ENCODE peak calls at places on chromosomes 4 and X, in ten cellular contexts. R is activated T-cell treated with anti-CD3 and anti-CD28 coated beads for 48 hours, X is lower lobe of right lung, O is cardiac muscle cell, K is midbrain, H is amygdala, Y is T-cell, W is A172, T is SK-N-DZ, M is endodermal cell. I is an unnamed sample.

GRCh38 chr4:11743236-11743635 is 314.5 kb upstream of the HS3ST1 start:
- DNase-seq in R (no peak), X (no peak), O (no peak), K (no peak), H (no peak), Y (no peak), W (no peak), T (no peak), M (no peak), I (no peak)

GRCh38 chr4:122412547-122412946 is 33.7 kb downstream of the ADAD1 start:
- DNase-seq in R (no peak), X (no peak), O (peak), K (no peak), H (no peak), Y (no peak), W (no peak), T (no peak), M (no peak), I (no peak)

GRCh38 chr4:93373893-93374860 is 454.4 kb upstream of the ATOH1 start:
- DNase-seq in R (no peak), X (no peak), O (no peak), K (no peak), H (no peak), Y (no peak), W (no peak), T (no peak), M (no peak), I (no peak)

GRCh38 chrX:13167444-13168207 is 123.2 kb upstream of the FAM9C start:
- DNase-seq in R (peak), X (no peak), O (peak), K (peak), H (no peak), Y (no peak), W (no peak), T (peak), M (no peak), I (no peak)

GRCh38 chrX:50747471-50747900 is 66.5 kb downstream of the SHROOM4 start:
- DNase-seq in R (no peak), X (no peak), O (peak), K (peak), H (no peak), Y (no peak), W (no peak), T (no peak), M (peak), I (no peak)

GRCh38 chr4:762211-763190 is 56.9 kb downstream of the PCGF3 start:
- DNase-seq in R (no peak), X (peak), O (peak), K (peak), H (peak), Y (no peak), W (no peak), T (peak), M (no peak), I (no peak)

GRCh38 chr4:89438102-89438831 is 130.7 kb upstream of the GPRIN3 start:
- DNase-seq in R (peak), X (peak), O (peak), K (no peak), H (no peak), Y (peak), W (peak), T (peak), M (peak), I (peak)

GRCh38 chr4:83558693-83559092 is 22.8 kb downstream of the GPAT3 start:
- DNase-seq in R (no peak), X (no peak), O (peak), K (no peak), H (no peak), Y (no peak), W (peak), T (no peak), M (no peak), I (no peak)

GRCh38 chr4:742742-743311 is 37.2 kb downstream of the PCGF3 start:
- DNase-seq in R (peak), X (peak), O (peak), K (peak), H (peak), Y (peak), W (peak), T (peak), M (peak), I (no peak)

GRCh38 chrX:23756165-23756564 is 13.1 kb upstream of the ACOT9 start:
- DNase-seq in R (peak), X (peak), O (peak), K (peak), H (no peak), Y (peak), W (peak), T (peak), M (peak), I (no peak)

GRCh38 chrX:2498781-2499302 is 1.9 kb downstream of the DHRSX start:
- DNase-seq in R (no peak), X (no peak), O (peak), K (no peak), H (no peak), Y (no peak), W (no peak), T (no peak), M (no peak), I (no peak)

GRCh38 chrX:39894626-39895025 is 203.1 kb downstream of the BCOR start:
- DNase-seq in R (no peak), X (peak), O (peak), K (no peak), H (no peak), Y (no peak), W (peak), T (no peak), M (no peak), I (no peak)

GRCh38 chr4:107858158-107858742 is 33.5 kb downstream of the SGMS2 start:
- DNase-seq in R (no peak), X (no peak), O (no peak), K (no peak), H (no peak), Y (no peak), W (no peak), T (no peak), M (peak), I (no peak)

GRCh38 chr4:27463816-27464215 is 603.2 kb downstream of the STIM2 start:
- DNase-seq in R (no peak), X (no peak), O (peak), K (no peak), H (no peak), Y (no peak), W (peak), T (no peak), M (no peak), I (peak)

GRCh38 chr4:682490-683172 is 6.3 kb downstream of the SLC49A3 start:
- DNase-seq in R (no peak), X (no peak), O (no peak), K (no peak), H (no peak), Y (no peak), W (no peak), T (no peak), M (no peak), I (no peak)

GRCh38 chrX:107935200-107935599 is 47.0 kb downstream of the TEX13B start:
- DNase-seq in R (no peak), X (no peak), O (peak), K (no peak), H (no peak), Y (no peak), W (peak), T (no peak), M (no peak), I (no peak)

GRCh38 chrX:68935362-68935761 is 106.5 kb downstream of the EFNB1 start:
- DNase-seq in R (no peak), X (no peak), O (no peak), K (no peak), H (no peak), Y (no peak), W (no peak), T (no peak), M (peak), I (no peak)

GRCh38 chr4:128424524-128425195 is 137.0 kb upstream of the PGRMC2 start:
- DNase-seq in R (no peak), X (no peak), O (peak), K (no peak), H (no peak), Y (no peak), W (no peak), T (no peak), M (no peak), I (no peak)

GRCh38 chr4:74504212-74504611 is 59.3 kb downstream of the AREG start:
- DNase-seq in R (no peak), X (no peak), O (peak), K (no peak), H (no peak), Y (no peak), W (no peak), T (no peak), M (no peak), I (no peak)

I was measured in HS-5.